ENCODE peak calls at places on chromosomes 16 and 17, in ten cellular contexts. One of them, this sample, is unnamed.

GRCh38 chr17:43010667-43011308 is 4.2 kb downstream of the IFI35 start:
- DNase-seq in Peyer's patch: peak; percentile 82
- DNase-seq in cardiac fibroblast: no peak
- DNase-seq in Caco-2: peak; percentile 50
- DNase-seq in progenitor cell of endocrine pancreas: no peak
- DNase-seq in AG09309: no peak
- DNase-seq in activated B cell treated with CpG ODN at 0.5 μM for 24 hours: no peak
- DNase-seq in stomach: no peak
- DNase-seq in A549: no peak
- DNase-seq in Panc1: no peak
- DNase-seq in this sample: no peak

GRCh38 chr17:50080827-50081226 is 14.3 kb upstream of the PDK2 start:
- DNase-seq in Peyer's patch: no peak
- DNase-seq in A549: no peak
- DNase-seq in stomach: peak; percentile 53
- DNase-seq in AG09309: no peak
- DNase-seq in cardiac fibroblast: no peak
- DNase-seq in Caco-2: no peak
- DNase-seq in Panc1: no peak
- DNase-seq in activated B cell treated with CpG ODN at 0.5 μM for 24 hours: no peak
- DNase-seq in progenitor cell of endocrine pancreas: no peak
- DNase-seq in this sample: no peak

GRCh38 chr16:84045001-84045817 is 2.6 kb upstream of the SLC38A8 start:
- DNase-seq in cardiac fibroblast: no peak
- DNase-seq in A549: no peak
- DNase-seq in AG09309: no peak
- DNase-seq in Peyer's patch: no peak
- DNase-seq in stomach: no peak
- DNase-seq in Caco-2: no peak
- DNase-seq in activated B cell treated with CpG ODN at 0.5 μM for 24 hours: no peak
- DNase-seq in progenitor cell of endocrine pancreas: no peak
- DNase-seq in Panc1: no peak
- DNase-seq in this sample: no peak

GRCh38 chr16:81601008-81601428 is 156.4 kb downstream of the CMIP start:
- DNase-seq in cardiac fibroblast: peak; percentile 74
- DNase-seq in stomach: no peak
- DNase-seq in Panc1: no peak
- DNase-seq in activated B cell treated with CpG ODN at 0.5 μM for 24 hours: no peak
- DNase-seq in A549: peak; percentile 62
- DNase-seq in Peyer's patch: no peak
- DNase-seq in Caco-2: no peak
- DNase-seq in progenitor cell of endocrine pancreas: no peak
- DNase-seq in AG09309: no peak
- DNase-seq in this sample: no peak

GRCh38 chr17:333626-334396 is 18.8 kb downstream of the RPH3AL start:
- DNase-seq in stomach: peak; percentile 60
- DNase-seq in Peyer's patch: peak; percentile 76
- DNase-seq in activated B cell treated with CpG ODN at 0.5 μM for 24 hours: no peak
- DNase-seq in A549: no peak
- DNase-seq in AG09309: no peak
- DNase-seq in progenitor cell of endocrine pancreas: peak; percentile 19
- DNase-seq in Caco-2: no peak
- DNase-seq in cardiac fibroblast: peak; percentile 48
- DNase-seq in Panc1: no peak
- DNase-seq in this sample: no peak

GRCh38 chr16:29920690-29921371 is 5.2 kb downstream of the KCTD13 start:
- DNase-seq in Peyer's patch: no peak
- DNase-seq in activated B cell treated with CpG ODN at 0.5 μM for 24 hours: no peak
- DNase-seq in cardiac fibroblast: no peak
- DNase-seq in Caco-2: no peak
- DNase-seq in progenitor cell of endocrine pancreas: no peak
- DNase-seq in AG09309: no peak
- DNase-seq in Panc1: no peak
- DNase-seq in stomach: no peak
- DNase-seq in A549: no peak
- DNase-seq in this sample: no peak

GRCh38 chr17:29588561-29589411 is 662 bp downstream of the GIT1 start:
- DNase-seq in progenitor cell of endocrine pancreas: no peak
- DNase-seq in cardiac fibroblast: peak; percentile 29
- DNase-seq in AG09309: no peak
- DNase-seq in Caco-2: peak; percentile 46
- DNase-seq in Peyer's patch: peak; percentile 69
- DNase-seq in Panc1: no peak
- DNase-seq in A549: peak; percentile 70
- DNase-seq in stomach: no peak
- DNase-seq in activated B cell treated with CpG ODN at 0.5 μM for 24 hours: no peak
- DNase-seq in this sample: peak; percentile 51

GRCh38 chr17:76239538-76240274 is 587 bp downstream of the RNF157 start:
- DNase-seq in stomach: no peak
- DNase-seq in Peyer's patch: no peak
- DNase-seq in Caco-2: peak; percentile 37
- DNase-seq in A549: no peak
- DNase-seq in AG09309: no peak
- DNase-seq in Panc1: no peak
- DNase-seq in activated B cell treated with CpG ODN at 0.5 μM for 24 hours: peak; percentile 34
- DNase-seq in cardiac fibroblast: no peak
- DNase-seq in progenitor cell of endocrine pancreas: peak; percentile 18
- DNase-seq in this sample: no peak

GRCh38 chr17:45940293-45940692 is 45.9 kb downstream of the MAPT start:
- DNase-seq in cardiac fibroblast: no peak
- DNase-seq in A549: no peak
- DNase-seq in stomach: no peak
- DNase-seq in AG09309: no peak
- DNase-seq in activated B cell treated with CpG ODN at 0.5 μM for 24 hours: no peak
- DNase-seq in progenitor cell of endocrine pancreas: no peak
- DNase-seq in Caco-2: no peak
- DNase-seq in Peyer's patch: no peak
- DNase-seq in Panc1: no peak
- DNase-seq in this sample: no peak

GRCh38 chr17:31724026-31724425 is 135.0 kb downstream of the COPRS start:
- DNase-seq in cardiac fibroblast: peak; percentile 74
- DNase-seq in stomach: no peak
- DNase-seq in Peyer's patch: no peak
- DNase-seq in activated B cell treated with CpG ODN at 0.5 μM for 24 hours: no peak
- DNase-seq in progenitor cell of endocrine pancreas: no peak
- DNase-seq in Caco-2: no peak
- DNase-seq in AG09309: no peak
- DNase-seq in A549: no peak
- DNase-seq in Panc1: no peak
- DNase-seq in this sample: no peak

GRCh38 chr17:70636517-70637133 is 467.3 kb downstream of the KCNJ2 start:
- DNase-seq in Peyer's patch: no peak
- DNase-seq in Panc1: peak; percentile 25
- DNase-seq in stomach: no peak
- DNase-seq in activated B cell treated with CpG ODN at 0.5 μM for 24 hours: no peak
- DNase-seq in Caco-2: peak; percentile 38
- DNase-seq in cardiac fibroblast: peak; percentile 59
- DNase-seq in A549: peak; percentile 44
- DNase-seq in progenitor cell of endocrine pancreas: no peak
- DNase-seq in AG09309: peak; percentile 2
- DNase-seq in this sample: peak; percentile 8

GRCh38 chr16:65757064-65757463 is 609.4 kb upstream of the CDH5 start:
- DNase-seq in Panc1: no peak
- DNase-seq in activated B cell treated with CpG ODN at 0.5 μM for 24 hours: no peak
- DNase-seq in AG09309: no peak
- DNase-seq in A549: no peak
- DNase-seq in cardiac fibroblast: peak; percentile 51
- DNase-seq in stomach: no peak
- DNase-seq in Caco-2: no peak
- DNase-seq in progenitor cell of endocrine pancreas: no peak
- DNase-seq in Peyer's patch: no peak
- DNase-seq in this sample: no peak

GRCh38 chr16:87765473-87765775 is 362 bp downstream of the KLHDC4 start:
- DNase-seq in stomach: no peak
- DNase-seq in cardiac fibroblast: no peak
- DNase-seq in Peyer's patch: no peak
- DNase-seq in progenitor cell of endocrine pancreas: no peak
- DNase-seq in Caco-2: no peak
- DNase-seq in activated B cell treated with CpG ODN at 0.5 μM for 24 hours: no peak
- DNase-seq in AG09309: no peak
- DNase-seq in A549: no peak
- DNase-seq in Panc1: no peak
- DNase-seq in this sample: peak; percentile 24

GRCh38 chr16:11179569-11179968 is 76.4 kb downstream of the SOCS1 start:
- DNase-seq in A549: no peak
- DNase-seq in Panc1: no peak
- DNase-seq in stomach: no peak
- DNase-seq in cardiac fibroblast: no peak
- DNase-seq in AG09309: no peak
- DNase-seq in progenitor cell of endocrine pancreas: no peak
- DNase-seq in Peyer's patch: no peak
- DNase-seq in activated B cell treated with CpG ODN at 0.5 μM for 24 hours: no peak
- DNase-seq in Caco-2: no peak
- DNase-seq in this sample: no peak

GRCh38 chr17:61414141-61414935 is 14.7 kb downstream of the TBX2 start:
- DNase-seq in Panc1: no peak
- DNase-seq in AG09309: no peak
- DNase-seq in cardiac fibroblast: peak; percentile 49
- DNase-seq in progenitor cell of endocrine pancreas: no peak
- DNase-seq in stomach: peak; percentile 25
- DNase-seq in Peyer's patch: peak; percentile 47
- DNase-seq in activated B cell treated with CpG ODN at 0.5 μM for 24 hours: no peak
- DNase-seq in A549: no peak
- DNase-seq in Caco-2: no peak
- DNase-seq in this sample: no peak

GRCh38 chr16:89357055-89357454 is 133.3 kb downstream of the ANKRD11 start:
- DNase-seq in AG09309: no peak
- DNase-seq in cardiac fibroblast: no peak
- DNase-seq in Caco-2: peak; percentile 39
- DNase-seq in Panc1: no peak
- DNase-seq in A549: no peak
- DNase-seq in progenitor cell of endocrine pancreas: no peak
- DNase-seq in stomach: no peak
- DNase-seq in activated B cell treated with CpG ODN at 0.5 μM for 24 hours: no peak
- DNase-seq in Peyer's patch: peak; percentile 66
- DNase-seq in this sample: no peak
- TF ChIP-seq CTCF in AG09309: no peak
- TF ChIP-seq CTCF in cardiac fibroblast: no peak
- TF ChIP-seq CTCF in Caco-2: no peak
- TF ChIP-seq CTCF in Panc1: no peak
- TF ChIP-seq CTCF in A549: no peak
- TF ChIP-seq CTCF in progenitor cell of endocrine pancreas: no peak
- TF ChIP-seq CTCF in stomach: no peak
- TF ChIP-seq CTCF in activated B cell treated with CpG ODN at 0.5 μM for 24 hours: no peak
- TF ChIP-seq CTCF in Peyer's patch: no peak
- TF ChIP-seq CTCF in this sample: no peak

GRCh38 chr17:47733414-47734288 is 615 bp downstream of the TBX21 start:
- DNase-seq in A549: no peak
- DNase-seq in activated B cell treated with CpG ODN at 0.5 μM for 24 hours: peak; percentile 48
- DNase-seq in AG09309: no peak
- DNase-seq in Panc1: no peak
- DNase-seq in progenitor cell of endocrine pancreas: no peak
- DNase-seq in Peyer's patch: peak; percentile 49
- DNase-seq in Caco-2: no peak
- DNase-seq in cardiac fibroblast: no peak
- DNase-seq in stomach: no peak
- DNase-seq in this sample: no peak
- TF ChIP-seq CTCF in A549: no peak
- TF ChIP-seq CTCF in activated B cell treated with CpG ODN at 0.5 μM for 24 hours: no peak
- TF ChIP-seq CTCF in AG09309: no peak
- TF ChIP-seq CTCF in Panc1: no peak
- TF ChIP-seq CTCF in progenitor cell of endocrine pancreas: no peak
- TF ChIP-seq CTCF in Peyer's patch: no peak
- TF ChIP-seq CTCF in Caco-2: no peak
- TF ChIP-seq CTCF in cardiac fibroblast: no peak
- TF ChIP-seq CTCF in stomach: no peak
- TF ChIP-seq CTCF in this sample: no peak

GRCh38 chr17:57431415-57431814 is 175.1 kb downstream of the MSI2 start:
- DNase-seq in activated B cell treated with CpG ODN at 0.5 μM for 24 hours: no peak
- DNase-seq in A549: no peak
- DNase-seq in cardiac fibroblast: no peak
- DNase-seq in stomach: no peak
- DNase-seq in AG09309: no peak
- DNase-seq in progenitor cell of endocrine pancreas: no peak
- DNase-seq in Panc1: no peak
- DNase-seq in Peyer's patch: no peak
- DNase-seq in Caco-2: no peak
- DNase-seq in this sample: no peak

GRCh38 chr17:57436565-57436964 is 180.2 kb downstream of the MSI2 start:
- DNase-seq in Caco-2: no peak
- DNase-seq in progenitor cell of endocrine pancreas: no peak
- DNase-seq in AG09309: no peak
- DNase-seq in Panc1: no peak
- DNase-seq in A549: no peak
- DNase-seq in activated B cell treated with CpG ODN at 0.5 μM for 24 hours: no peak
- DNase-seq in stomach: no peak
- DNase-seq in Peyer's patch: no peak
- DNase-seq in cardiac fibroblast: no peak
- DNase-seq in this sample: no peak

GRCh38 chr17:57432507-57433277 is 176.4 kb downstream of the MSI2 start:
- DNase-seq in Caco-2: no peak
- DNase-seq in activated B cell treated with CpG ODN at 0.5 μM for 24 hours: no peak
- DNase-seq in Peyer's patch: no peak
- DNase-seq in cardiac fibroblast: no peak
- DNase-seq in Panc1: no peak
- DNase-seq in stomach: no peak
- DNase-seq in progenitor cell of endocrine pancreas: no peak
- DNase-seq in AG09309: no peak
- DNase-seq in A549: no peak
- DNase-seq in this sample: no peak

GRCh38 chr17:57433396-57433944 is 177.1 kb downstream of the MSI2 start:
- DNase-seq in Caco-2: no peak
- DNase-seq in activated B cell treated with CpG ODN at 0.5 μM for 24 hours: no peak
- DNase-seq in stomach: no peak
- DNase-seq in cardiac fibroblast: no peak
- DNase-seq in A549: no peak
- DNase-seq in AG09309: no peak
- DNase-seq in progenitor cell of endocrine pancreas: no peak
- DNase-seq in Peyer's patch: no peak
- DNase-seq in Panc1: no peak
- DNase-seq in this sample: no peak

GRCh38 chr17:57434361-57434760 is 178.0 kb downstream of the MSI2 start:
- DNase-seq in stomach: no peak
- DNase-seq in activated B cell treated with CpG ODN at 0.5 μM for 24 hours: no peak
- DNase-seq in progenitor cell of endocrine pancreas: no peak
- DNase-seq in AG09309: no peak
- DNase-seq in Panc1: no peak
- DNase-seq in A549: no peak
- DNase-seq in Caco-2: no peak
- DNase-seq in Peyer's patch: no peak
- DNase-seq in cardiac fibroblast: no peak
- DNase-seq in this sample: no peak
- TF ChIP-seq CTCF in stomach: no peak
- TF ChIP-seq CTCF in activated B cell treated with CpG ODN at 0.5 μM for 24 hours: no peak
- TF ChIP-seq CTCF in progenitor cell of endocrine pancreas: no peak
- TF ChIP-seq CTCF in AG09309: no peak
- TF ChIP-seq CTCF in Panc1: no peak
- TF ChIP-seq CTCF in A549: no peak
- TF ChIP-seq CTCF in Caco-2: no peak
- TF ChIP-seq CTCF in Peyer's patch: no peak
- TF ChIP-seq CTCF in cardiac fibroblast: no peak
- TF ChIP-seq CTCF in this sample: no peak

DNA sequence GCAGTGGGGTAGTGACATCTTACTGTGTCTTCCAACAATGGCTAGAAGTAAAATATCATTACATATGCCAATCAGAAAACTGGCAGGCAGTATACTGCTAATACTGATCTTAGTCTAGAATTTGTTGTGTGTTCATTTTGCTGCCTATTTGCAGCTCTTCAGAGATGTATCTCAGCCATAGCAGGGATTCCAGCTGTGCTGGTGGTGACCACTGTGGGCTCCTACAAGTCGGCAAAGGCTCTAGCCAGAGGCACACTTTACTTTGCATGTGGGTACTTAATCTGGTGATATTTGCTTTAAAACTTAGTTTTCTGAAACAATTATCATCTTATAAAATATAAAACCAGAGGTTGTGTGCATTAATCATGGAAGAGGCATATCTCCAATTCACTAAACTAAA is 70.0 kb downstream of the TMC6 start:
- DNase-seq in Caco-2: no peak
- DNase-seq in Peyer's patch: no peak
- DNase-seq in A549: no peak
- DNase-seq in Panc1: no peak
- DNase-seq in activated B cell treated with CpG ODN at 0.5 μM for 24 hours: no peak
- DNase-seq in progenitor cell of endocrine pancreas: no peak
- DNase-seq in stomach: no peak
- DNase-seq in cardiac fibroblast: no peak
- DNase-seq in AG09309: no peak
- DNase-seq in this sample: no peak
- TF ChIP-seq CTCF in Caco-2: no peak
- TF ChIP-seq CTCF in Peyer's patch: no peak
- TF ChIP-seq CTCF in A549: no peak
- TF ChIP-seq CTCF in Panc1: no peak
- TF ChIP-seq CTCF in activated B cell treated with CpG ODN at 0.5 μM for 24 hours: no peak
- TF ChIP-seq CTCF in progenitor cell of endocrine pancreas: no peak
- TF ChIP-seq CTCF in stomach: no peak
- TF ChIP-seq CTCF in cardiac fibroblast: no peak
- TF ChIP-seq CTCF in AG09309: no peak
- TF ChIP-seq CTCF in this sample: no peak